ENCODE peak calls at places on chromosomes 6 and 20, in six cellular contexts. M is SJSA1; I is pancreas; G is neural progenitor cell; V is effector memory CD4-positive, alpha-beta T cell; T is transverse colon. Y is an unnamed sample. For H3K27me3, the result is how much of the 10 kb centered on the place peaks cover.

GRCh38 chr20:36575066-36575743 is 1.8 kb downstream of the TGIF2 start:
- DNase-seq in M (peak), I (peak), G (peak), V (no peak), T (peak), Y (no peak)

GRCh38 chr6:94349227-94349626 is 929.9 kb upstream of the EPHA7 start:
- DNase-seq in M (no peak), I (no peak), G (no peak), V (no peak), T (no peak), Y (no peak)

GRCh38 chr6:112879920-112880413 is 532.8 kb downstream of the RFPL4B start:
- DNase-seq in M (no peak), I (peak), G (peak), V (no peak), T (peak), Y (peak)

GRCh38 chr6:135314543-135314942 is 133.4 kb downstream of the MYB start:
- DNase-seq in M (no peak), I (no peak), G (no peak), V (no peak), T (no peak), Y (no peak)

GRCh38 chr6:51855310-51856082 is 231.9 kb downstream of the PKHD1 start:
- DNase-seq in M (peak), I (no peak), G (peak), V (no peak), T (no peak), Y (no peak)

GRCh38 chr6:85382541-85382940 is 67.3 kb upstream of the NT5E start:
- DNase-seq in M (no peak), I (no peak), G (no peak), V (no peak), T (no peak), Y (no peak)

GRCh38 chr20:3121271-3121911 is 36.9 kb upstream of the AVP start:
- DNase-seq in M (no peak), I (no peak), G (no peak), V (no peak), T (no peak), Y (no peak)

GRCh38 chr6:112086744-112087135 is 542 bp downstream of the TUBE1 start:
- DNase-seq in M (peak), I (no peak), G (peak), V (no peak), T (no peak), Y (no peak)

GRCh38 chr6:14641401-14641800 is 523.8 kb downstream of the CD83 start:
- DNase-seq in M (no peak), I (no peak), G (no peak), V (no peak), T (no peak), Y (no peak)

GRCh38 chr6:1336246-1336843 is 24.4 kb downstream of the FOXQ1 start:
- DNase-seq in M (no peak), I (no peak), G (peak), V (no peak), T (peak), Y (no peak)

GRCh38 chr6:125077453-125077852 is 76.1 kb upstream of the TPD52L1 start:
- DNase-seq in M (no peak), I (no peak), G (no peak), V (no peak), T (no peak), Y (no peak)

GRCh38 chr6:158018370-158018771 is 36.7 kb downstream of the SYNJ2 start:
- DNase-seq in M (no peak), I (no peak), G (no peak), V (no peak), T (no peak), Y (no peak)

GRCh38 chr6:26233608-26234420 is 131.2 kb upstream of the BTN3A2 start:
- DNase-seq in M (peak), I (no peak), G (peak), V (peak), T (peak), Y (peak)

GRCh38 chr6:161631676-161632194 is 357.9 kb upstream of the AGPAT4 start:
- DNase-seq in M (peak), I (no peak), G (no peak), V (no peak), T (no peak), Y (no peak)

GRCh38 chr20:22974354-22974753 is 60.8 kb upstream of the SSTR4 start:
- DNase-seq in M (peak), I (no peak), G (peak), V (no peak), T (peak), Y (no peak)

GRCh38 chr6:121748850-121749249 is 313.4 kb downstream of the GJA1 start:
- DNase-seq in M (no peak), I (no peak), G (peak), V (no peak), T (no peak), Y (no peak)

GRCh38 chr20:35603695-35604443 is 11.8 kb upstream of the SPAG4 start:
- DNase-seq in M (no peak), I (peak), G (no peak), V (no peak), T (no peak), Y (no peak)

GRCh38 chr6:88804701-88805100 is 158.7 kb downstream of the RNGTT start:
- DNase-seq in M (no peak), I (no peak), G (no peak), V (no peak), T (no peak), Y (no peak)

GRCh38 chr6:1310628-1311399 is 1.1 kb upstream of the FOXQ1 start:
- DNase-seq in M (no peak), I (peak), G (peak), V (no peak), T (peak), Y (no peak)

GRCh38 chr20:35226126-35226774 is at the start of gene MMP24:
- DNase-seq in M (no peak), I (no peak), G (peak), V (no peak), T (no peak), Y (no peak)

GRCh38 chr20:59221049-59221748 is 57.6 kb downstream of the ZNF831 start:
- DNase-seq in M (no peak), I (no peak), G (no peak), V (no peak), T (no peak), Y (no peak)

GRCh38 chr6:169343886-169344525 is 90.4 kb upstream of the THBS2 start:
- DNase-seq in M (no peak), I (no peak), G (no peak), V (no peak), T (no peak), Y (no peak)

GRCh38 chr6:71534916-71535315 is 246.3 kb downstream of the OGFRL1 start:
- DNase-seq in M (no peak), I (no peak), G (no peak), V (no peak), T (no peak), Y (no peak)

GRCh38 chr20:8540466-8540865 is 408.4 kb downstream of the PLCB1 start:
- DNase-seq in M (no peak), I (no peak), G (no peak), V (no peak), T (no peak), Y (no peak)

GRCh38 chr20:4835244-4836177 is 113.8 kb downstream of the PRND start:
- DNase-seq in M (no peak), I (no peak), G (no peak), V (no peak), T (peak), Y (no peak)

GRCh38 chr6:43989556-43990248 is 137.6 kb downstream of the MRPL14 start:
- DNase-seq in M (no peak), I (peak), G (no peak), V (no peak), T (no peak), Y (no peak)

GRCh38 chr6:108564178-108564577 is 3.5 kb downstream of the FOXO3 start:
- DNase-seq in M (peak), I (no peak), G (no peak), V (no peak), T (no peak), Y (no peak)

GRCh38 chr6:107488875-107489635 is 862 bp upstream of the SOBP start:
- DNase-seq in M (peak), I (peak), G (peak), V (no peak), T (no peak), Y (peak)

GRCh38 chr6:84220809-84221409 is 6.5 kb downstream of the CEP162 start:
- DNase-seq in M (peak), I (no peak), G (peak), V (no peak), T (no peak), Y (no peak)

GRCh38 chr6:23305325-23305943 is 736.1 kb downstream of the HDGFL1 start:
- DNase-seq in M (no peak), I (no peak), G (no peak), V (no peak), T (no peak), Y (no peak)

GRCh38 chr6:14889698-14890593 is 355.9 kb upstream of the JARID2 start:
- DNase-seq in M (no peak), I (no peak), G (no peak), V (no peak), T (no peak), Y (no peak)

GRCh38 chr6:149941583-149942460 is at the start of gene ULBP2:
- DNase-seq in M (peak), I (peak), G (peak), V (peak), T (peak), Y (peak)
- H3K27me3 ChIP-seq in M (under half), I (under half), G (half or more), V (under half), T (half or more), Y (under half)

GRCh38 chr20:54179946-54180345 is 6.2 kb upstream of the CYP24A1 start:
- DNase-seq in M (no peak), I (no peak), G (no peak), V (no peak), T (no peak), Y (no peak)
- H3K27me3 ChIP-seq in M (under half), I (under half), G (under half), V (under half), T (under half), Y (under half)

GRCh38 chr20:62220666-62221568 is 839 bp upstream of the HRH3 start:
- DNase-seq in M (no peak), I (no peak), G (peak), V (no peak), T (no peak), Y (no peak)
- H3K27me3 ChIP-seq in M (half or more), I (under half), G (half or more), V (under half), T (half or more), Y (under half)

DNA sequence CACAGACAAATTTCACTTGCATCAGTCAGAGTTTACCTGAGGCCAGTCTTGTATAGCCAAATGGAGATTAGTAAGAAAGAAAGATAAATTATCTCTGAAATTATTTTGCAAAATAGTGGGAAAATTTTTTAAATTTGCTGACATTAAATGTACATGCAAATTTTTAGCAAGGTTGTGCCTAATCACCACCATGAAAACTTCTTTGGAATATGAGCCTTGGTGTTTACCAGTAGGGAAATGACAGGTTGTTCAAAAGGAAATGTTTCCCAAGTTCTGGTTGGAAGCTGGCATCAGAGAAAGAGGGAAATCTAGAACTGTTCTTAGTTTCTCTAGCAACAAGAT is 34.4 kb upstream of the LOC128125822 start:
- DNase-seq in M (no peak), I (no peak), G (no peak), V (no peak), T (no peak), Y (no peak)
- H3K27me3 ChIP-seq in M (under half), I (under half), G (under half), V (under half), T (under half), Y (under half)

GRCh38 chr20:12605751-12606150 is 403.0 kb upstream of the SPTLC3 start:
- DNase-seq in M (no peak), I (no peak), G (no peak), V (no peak), T (no peak), Y (no peak)
- H3K27me3 ChIP-seq in M (under half), I (under half), G (under half), V (under half), T (under half), Y (under half)

GRCh38 chr6:50288241-50288640 is 238.5 kb upstream of the DEFB112 start:
- DNase-seq in M (no peak), I (no peak), G (no peak), V (no peak), T (no peak), Y (no peak)

GRCh38 chr6:50285735-50286134 is 236.0 kb upstream of the DEFB112 start:
- DNase-seq in M (no peak), I (no peak), G (no peak), V (no peak), T (no peak), Y (no peak)
- H3K27me3 ChIP-seq in M (under half), I (under half), G (under half), V (under half), T (under half), Y (under half)

DNA sequence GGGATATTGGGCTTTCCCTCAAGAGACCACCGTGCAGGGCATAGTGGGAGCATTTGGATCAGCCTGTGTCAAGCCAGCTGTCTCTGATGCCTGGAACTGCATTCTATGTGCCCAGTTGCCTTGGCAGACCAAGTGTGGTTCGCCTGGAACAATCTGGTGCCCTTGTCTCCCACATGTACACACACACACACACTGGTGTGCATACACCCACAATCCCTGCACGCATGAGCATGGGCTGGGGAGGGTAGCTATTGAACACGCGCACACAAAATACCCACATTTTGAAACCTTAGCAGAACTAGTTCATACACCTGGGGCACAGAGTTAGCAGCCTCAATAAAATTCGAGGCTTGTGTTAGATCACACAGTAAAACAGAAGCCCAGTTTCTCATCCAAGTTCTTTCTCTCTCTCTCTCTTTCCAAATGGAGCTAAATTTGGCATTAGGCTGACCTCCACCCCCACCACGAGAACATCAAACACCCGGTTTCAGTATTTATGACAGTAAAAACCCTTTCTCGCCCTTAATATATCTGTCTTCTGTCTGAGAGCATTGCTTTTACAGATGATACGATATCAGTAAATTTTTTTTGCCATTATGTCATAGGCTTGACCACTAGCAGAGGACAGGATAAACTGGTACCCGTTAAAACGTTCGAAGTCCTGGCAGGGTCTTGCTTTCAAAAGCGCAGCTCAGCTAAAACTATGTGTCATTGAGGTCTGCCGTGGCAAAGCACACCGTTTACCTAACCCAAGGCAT is 18.2 kb upstream of the NFATC2 start:
- DNase-seq in M (no peak), I (no peak), G (no peak), V (no peak), T (no peak), Y (no peak)
- H3K27me3 ChIP-seq in M (under half), I (under half), G (half or more), V (half or more), T (half or more), Y (half or more)

GRCh38 chr20:57280221-57280620 is 13.8 kb upstream of the BMP7 start:
- DNase-seq in M (no peak), I (no peak), G (peak), V (no peak), T (no peak), Y (no peak)
- H3K27me3 ChIP-seq in M (under half), I (under half), G (under half), V (under half), T (under half), Y (under half)

Y was measured in CD8-positive, alpha-beta memory T cell.